ENCODE peak calls at places on chromosome 5, in six cellular contexts. One of them, this sample, is unnamed.

GRCh38 chr5:104431946-104432345 is 869.4 kb upstream of the NUDT12 start:
- DNase-seq in A549: no peak
- DNase-seq in Peyer's patch: no peak
- DNase-seq in body of pancreas: no peak
- DNase-seq in HepG2: no peak
- DNase-seq in adrenal gland: no peak
- DNase-seq in this sample: no peak

GRCh38 chr5:1103505-1104326 is 8.1 kb downstream of the SLC12A7 start:
- DNase-seq in A549: no peak
- DNase-seq in Peyer's patch: peak
- DNase-seq in body of pancreas: peak
- DNase-seq in HepG2: peak
- DNase-seq in adrenal gland: peak
- DNase-seq in this sample: no peak

GRCh38 chr5:163489055-163489744 is 16.2 kb upstream of the MAT2B start:
- DNase-seq in A549: peak
- DNase-seq in Peyer's patch: no peak
- DNase-seq in body of pancreas: no peak
- DNase-seq in HepG2: peak
- DNase-seq in adrenal gland: no peak
- DNase-seq in this sample: no peak

GRCh38 chr5:107248065-107248695 is 422.6 kb downstream of the EFNA5 start:
- DNase-seq in A549: peak
- DNase-seq in Peyer's patch: peak
- DNase-seq in body of pancreas: peak
- DNase-seq in HepG2: no peak
- DNase-seq in adrenal gland: peak
- DNase-seq in this sample: no peak

GRCh38 chr5:179607449-179607931 is 16.0 kb downstream of the HNRNPH1 start:
- DNase-seq in A549: no peak
- DNase-seq in Peyer's patch: no peak
- DNase-seq in body of pancreas: peak
- DNase-seq in HepG2: no peak
- DNase-seq in adrenal gland: peak
- DNase-seq in this sample: no peak

GRCh38 chr5:135228236-135228635 is 170.8 kb downstream of the MACROH2A1 start:
- DNase-seq in A549: no peak
- DNase-seq in Peyer's patch: no peak
- DNase-seq in body of pancreas: no peak
- DNase-seq in HepG2: no peak
- DNase-seq in adrenal gland: no peak
- DNase-seq in this sample: no peak

GRCh38 chr5:104967806-104968205 is 1405.2 kb upstream of the NUDT12 start:
- DNase-seq in A549: no peak
- DNase-seq in Peyer's patch: no peak
- DNase-seq in body of pancreas: no peak
- DNase-seq in HepG2: no peak
- DNase-seq in adrenal gland: no peak
- DNase-seq in this sample: no peak

GRCh38 chr5:89668821-89669220 is 740.7 kb downstream of the CETN3 start:
- DNase-seq in A549: no peak
- DNase-seq in Peyer's patch: no peak
- DNase-seq in body of pancreas: no peak
- DNase-seq in HepG2: no peak
- DNase-seq in adrenal gland: no peak
- DNase-seq in this sample: no peak

GRCh38 chr5:180784497-180785097 is 18.0 kb downstream of the MGAT1 start:
- DNase-seq in A549: peak
- DNase-seq in Peyer's patch: peak
- DNase-seq in body of pancreas: peak
- DNase-seq in HepG2: peak
- DNase-seq in adrenal gland: peak
- DNase-seq in this sample: no peak

GRCh38 chr5:89968870-89969472 is 440.6 kb downstream of the CETN3 start:
- DNase-seq in A549: no peak
- DNase-seq in Peyer's patch: no peak
- DNase-seq in body of pancreas: peak
- DNase-seq in HepG2: no peak
- DNase-seq in adrenal gland: no peak
- DNase-seq in this sample: no peak

GRCh38 chr5:43635374-43635773 is 32.4 kb downstream of the NNT start:
- DNase-seq in A549: no peak
- DNase-seq in Peyer's patch: no peak
- DNase-seq in body of pancreas: no peak
- DNase-seq in HepG2: no peak
- DNase-seq in adrenal gland: no peak
- DNase-seq in this sample: no peak

GRCh38 chr5:116510525-116510924 is 64.1 kb downstream of the SEMA6A start:
- DNase-seq in A549: no peak
- DNase-seq in Peyer's patch: no peak
- DNase-seq in body of pancreas: no peak
- DNase-seq in HepG2: no peak
- DNase-seq in adrenal gland: no peak
- DNase-seq in this sample: no peak

GRCh38 chr5:16140417-16140816 is 39.2 kb downstream of the MARCHF11 start:
- DNase-seq in A549: no peak
- DNase-seq in Peyer's patch: no peak
- DNase-seq in body of pancreas: no peak
- DNase-seq in HepG2: no peak
- DNase-seq in adrenal gland: no peak
- DNase-seq in this sample: no peak

GRCh38 chr5:14447958-14448881 is 133.4 kb upstream of the OTULINL start:
- DNase-seq in A549: no peak
- DNase-seq in Peyer's patch: no peak
- DNase-seq in body of pancreas: no peak
- DNase-seq in HepG2: no peak
- DNase-seq in adrenal gland: peak
- DNase-seq in this sample: no peak

GRCh38 chr5:14451866-14452265 is 129.7 kb upstream of the OTULINL start:
- DNase-seq in A549: no peak
- DNase-seq in Peyer's patch: no peak
- DNase-seq in body of pancreas: no peak
- DNase-seq in HepG2: no peak
- DNase-seq in adrenal gland: no peak
- DNase-seq in this sample: no peak

GRCh38 chr5:14452685-14453084 is 128.9 kb upstream of the OTULINL start:
- DNase-seq in A549: no peak
- DNase-seq in Peyer's patch: no peak
- DNase-seq in body of pancreas: no peak
- DNase-seq in HepG2: no peak
- DNase-seq in adrenal gland: no peak
- DNase-seq in this sample: no peak

GRCh38 chr5:14449052-14449661 is 132.4 kb upstream of the OTULINL start:
- DNase-seq in A549: no peak
- DNase-seq in Peyer's patch: no peak
- DNase-seq in body of pancreas: no peak
- DNase-seq in HepG2: no peak
- DNase-seq in adrenal gland: no peak
- DNase-seq in this sample: no peak

GRCh38 chr5:14450055-14450524 is 131.5 kb upstream of the OTULINL start:
- DNase-seq in A549: no peak
- DNase-seq in Peyer's patch: peak
- DNase-seq in body of pancreas: no peak
- DNase-seq in HepG2: no peak
- DNase-seq in adrenal gland: no peak
- DNase-seq in this sample: no peak
- TF ChIP-seq POLR2A in A549: no peak
- TF ChIP-seq POLR2A in Peyer's patch: no peak
- TF ChIP-seq POLR2A in body of pancreas: no peak
- TF ChIP-seq POLR2A in HepG2: no peak
- TF ChIP-seq POLR2A in adrenal gland: no peak
- TF ChIP-seq POLR2A in this sample: no peak

DNA sequence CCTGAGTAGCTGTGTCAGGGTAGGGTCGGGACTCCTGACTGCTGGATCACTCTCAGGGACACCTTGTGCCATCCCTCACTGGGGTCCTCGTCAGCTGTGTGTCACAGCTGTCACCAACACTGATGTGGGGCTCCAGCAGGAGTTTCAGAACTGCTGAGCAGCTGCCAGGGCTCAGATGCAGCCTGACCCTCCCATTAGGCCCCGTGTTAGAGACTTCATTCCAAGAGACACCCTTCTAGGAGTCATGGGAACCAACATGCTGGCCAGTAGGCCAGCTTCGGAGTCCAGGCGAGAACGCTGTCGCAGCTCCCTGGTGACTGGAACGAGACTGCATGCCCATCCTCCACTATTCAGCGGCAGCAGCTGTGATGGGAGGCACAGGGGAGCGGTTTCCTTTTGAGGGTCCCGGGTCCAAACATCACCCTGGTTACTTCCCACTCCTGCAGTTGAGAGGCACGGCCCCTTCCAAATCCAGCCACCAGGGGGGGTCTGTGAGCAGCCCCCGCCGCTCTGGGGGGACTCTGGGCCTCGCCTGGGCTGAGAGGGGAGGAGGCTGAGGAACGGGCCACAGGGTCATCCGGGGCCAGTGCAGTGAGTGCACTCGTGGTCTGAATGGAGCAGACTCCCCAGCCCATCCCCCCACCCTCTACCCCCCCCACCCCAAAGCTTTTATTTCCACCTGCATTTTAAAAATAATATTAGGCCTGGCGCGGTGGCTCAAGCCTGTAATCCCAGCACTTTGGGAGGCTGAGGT is 12.6 kb upstream of the TCF7 start:
- DNase-seq in A549: peak
- DNase-seq in Peyer's patch: peak
- DNase-seq in body of pancreas: peak
- DNase-seq in HepG2: peak
- DNase-seq in adrenal gland: peak
- DNase-seq in this sample: no peak
- TF ChIP-seq POLR2A in A549: no peak
- TF ChIP-seq POLR2A in Peyer's patch: no peak
- TF ChIP-seq POLR2A in body of pancreas: no peak
- TF ChIP-seq POLR2A in HepG2: no peak
- TF ChIP-seq POLR2A in adrenal gland: no peak
- TF ChIP-seq POLR2A in this sample: no peak

GRCh38 chr5:60843693-60844428 is at the start of gene ELOVL7:
- DNase-seq in A549: peak
- DNase-seq in Peyer's patch: peak
- DNase-seq in body of pancreas: peak
- DNase-seq in HepG2: peak
- DNase-seq in adrenal gland: peak
- DNase-seq in this sample: no peak
- TF ChIP-seq POLR2A in A549: no peak
- TF ChIP-seq POLR2A in Peyer's patch: peak
- TF ChIP-seq POLR2A in body of pancreas: peak
- TF ChIP-seq POLR2A in HepG2: peak
- TF ChIP-seq POLR2A in adrenal gland: peak
- TF ChIP-seq POLR2A in this sample: peak

GRCh38 chr5:67004730-67005350 is 191.8 kb downstream of the CD180 start:
- DNase-seq in A549: no peak
- DNase-seq in Peyer's patch: no peak
- DNase-seq in body of pancreas: no peak
- DNase-seq in HepG2: no peak
- DNase-seq in adrenal gland: no peak
- DNase-seq in this sample: no peak

GRCh38 chr5:67003373-67003905 is 193.2 kb downstream of the CD180 start:
- DNase-seq in A549: no peak
- DNase-seq in Peyer's patch: no peak
- DNase-seq in body of pancreas: no peak
- DNase-seq in HepG2: no peak
- DNase-seq in adrenal gland: no peak
- DNase-seq in this sample: no peak

GRCh38 chr5:67006152-67006848 is 190.3 kb downstream of the CD180 start:
- DNase-seq in A549: no peak
- DNase-seq in Peyer's patch: no peak
- DNase-seq in body of pancreas: no peak
- DNase-seq in HepG2: no peak
- DNase-seq in adrenal gland: no peak
- DNase-seq in this sample: no peak

GRCh38 chr5:67002832-67003231 is 193.8 kb downstream of the CD180 start:
- DNase-seq in A549: no peak
- DNase-seq in Peyer's patch: no peak
- DNase-seq in body of pancreas: no peak
- DNase-seq in HepG2: peak
- DNase-seq in adrenal gland: no peak
- DNase-seq in this sample: no peak

GRCh38 chr5:67003906-67004729 is 192.5 kb downstream of the CD180 start:
- DNase-seq in A549: peak
- DNase-seq in Peyer's patch: peak
- DNase-seq in body of pancreas: peak
- DNase-seq in HepG2: peak
- DNase-seq in adrenal gland: peak
- DNase-seq in this sample: peak
- TF ChIP-seq POLR2A in A549: peak
- TF ChIP-seq POLR2A in Peyer's patch: peak
- TF ChIP-seq POLR2A in body of pancreas: peak
- TF ChIP-seq POLR2A in HepG2: peak
- TF ChIP-seq POLR2A in adrenal gland: peak
- TF ChIP-seq POLR2A in this sample: peak

DNA sequence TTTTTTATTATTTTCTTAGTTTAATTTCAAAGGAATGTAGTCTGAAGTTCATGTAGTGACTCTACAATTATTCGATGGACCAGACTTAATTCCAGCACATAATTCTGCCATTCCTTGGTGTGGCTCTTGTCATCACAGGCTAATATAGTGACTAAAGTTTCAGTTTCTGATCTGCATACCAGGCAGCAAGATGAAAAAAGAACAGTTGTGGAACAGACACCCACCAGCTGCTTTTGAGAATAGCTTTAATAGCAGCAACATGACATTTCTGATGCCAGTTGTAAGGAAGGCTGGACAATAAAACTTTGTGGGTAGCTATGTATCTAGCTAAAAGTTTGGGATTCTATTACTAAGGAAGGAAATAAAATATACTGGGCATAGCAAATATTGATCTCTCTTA is 676.3 kb upstream of the GRAMD2B start:
- DNase-seq in A549: no peak
- DNase-seq in Peyer's patch: no peak
- DNase-seq in body of pancreas: no peak
- DNase-seq in HepG2: no peak
- DNase-seq in adrenal gland: no peak
- DNase-seq in this sample: no peak
- TF ChIP-seq POLR2A in A549: no peak
- TF ChIP-seq POLR2A in Peyer's patch: no peak
- TF ChIP-seq POLR2A in body of pancreas: no peak
- TF ChIP-seq POLR2A in HepG2: no peak
- TF ChIP-seq POLR2A in adrenal gland: no peak
- TF ChIP-seq POLR2A in this sample: no peak

DNA sequence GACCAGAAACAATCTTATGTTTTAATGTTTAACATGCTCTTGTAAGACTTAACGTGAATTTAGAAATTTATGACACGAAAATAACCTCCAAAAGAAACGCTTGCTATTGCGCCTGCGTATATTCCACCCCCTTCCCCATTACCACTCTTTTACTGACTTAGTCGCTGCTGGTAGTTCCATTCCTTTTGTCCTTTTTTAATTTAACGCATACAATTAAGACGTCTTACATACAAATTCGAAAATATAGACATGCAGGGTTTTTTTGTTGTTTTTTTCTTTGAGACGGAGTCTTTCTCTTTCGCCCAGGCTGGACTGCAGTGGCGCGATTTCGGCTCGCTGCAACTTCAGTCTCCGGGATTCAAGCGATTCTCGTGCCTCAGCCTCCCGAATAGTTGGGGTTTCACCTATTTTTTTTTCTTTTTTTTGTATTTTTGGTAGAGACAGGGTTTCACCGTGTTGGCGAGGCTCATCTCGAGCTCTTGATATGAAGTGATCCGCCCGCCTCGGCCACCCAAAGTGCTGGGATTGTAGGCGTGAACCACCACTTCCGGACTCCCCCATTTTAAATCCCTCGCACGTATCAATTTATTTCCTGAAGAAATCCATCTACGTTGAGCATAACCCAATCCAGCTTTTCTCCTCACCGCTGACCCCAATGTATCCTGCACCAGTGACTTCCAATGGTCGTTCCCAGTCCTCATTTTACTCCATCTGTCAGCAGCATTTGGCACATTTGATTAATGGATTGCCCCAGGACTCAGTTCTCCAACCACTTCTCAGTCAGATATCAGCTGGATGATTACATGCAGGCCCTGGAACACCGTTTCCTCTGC is 678 bp upstream of the MED7 start:
- DNase-seq in A549: peak
- DNase-seq in Peyer's patch: peak
- DNase-seq in body of pancreas: peak
- DNase-seq in HepG2: no peak
- DNase-seq in adrenal gland: peak
- DNase-seq in this sample: peak
- TF ChIP-seq POLR2A in A549: no peak
- TF ChIP-seq POLR2A in Peyer's patch: no peak
- TF ChIP-seq POLR2A in body of pancreas: peak
- TF ChIP-seq POLR2A in HepG2: no peak
- TF ChIP-seq POLR2A in adrenal gland: no peak
- TF ChIP-seq POLR2A in this sample: no peak